ENCODE peak calls at places on chromosomes 16 and 17, in seven cellular contexts. O, F, K, S, A, P and N are unnamed samples.

GRCh38 chr17:1271020-1271423 is 778 bp downstream of the BHLHA9 start:
- DNase-seq in A (no peak), O (no peak), S (no peak), K (no peak), P (no peak), F (no peak), N (no peak)

GRCh38 chr16:71894229-71894920 is 956 bp upstream of the IST1 start:
- DNase-seq in O (peak), K (peak), A (peak), P (peak), S (peak), F (peak), N (peak)

GRCh38 chr17:82134101-82134500 is 36.1 kb upstream of the FASN start:
- DNase-seq in K (no peak), S (peak), O (no peak), P (no peak), F (no peak), A (no peak), N (no peak)

GRCh38 chr16:88310796-88311605 is 71.8 kb upstream of the ZNF469 start:
- DNase-seq in K (no peak), P (no peak), S (no peak), A (no peak), F (no peak), O (no peak), N (no peak)

GRCh38 chr16:35776-36305 is 17.6 kb downstream of the POLR3K start:
- DNase-seq in O (no peak), S (no peak), A (no peak), P (no peak), K (no peak), F (no peak), N (no peak)

GRCh38 chr16:10817963-10818941 is at the start of gene TVP23A:
- DNase-seq in F (no peak), A (peak), K (peak), O (peak), P (no peak), S (no peak), N (no peak)

GRCh38 chr17:59353106-59353854 is 21.8 kb downstream of the YPEL2 start:
- DNase-seq in P (no peak), K (no peak), F (no peak), S (no peak), O (no peak), A (no peak), N (no peak)

GRCh38 chr17:80421381-80422090 is 6.6 kb downstream of the ENDOV start:
- DNase-seq in F (no peak), K (no peak), A (no peak), O (no peak), P (no peak), S (no peak), N (no peak)

GRCh38 chr17:58338454-58338841 is 9.9 kb upstream of the TSPOAP1 start:
- DNase-seq in A (no peak), P (no peak), K (no peak), S (no peak), F (no peak), O (no peak), N (no peak)

GRCh38 chr17:306536-307294 is 45.9 kb downstream of the RPH3AL start:
- DNase-seq in F (no peak), K (no peak), A (no peak), P (no peak), O (no peak), S (no peak), N (no peak)

GRCh38 chr16:83403751-83404150 is 404.0 kb upstream of the HSBP1 start:
- DNase-seq in O (no peak), A (peak), P (peak), S (peak), F (no peak), K (no peak), N (peak)

GRCh38 chr17:2250140-2251095 is 53.2 kb downstream of the SMG6 start:
- DNase-seq in O (no peak), P (peak), F (no peak), S (no peak), A (no peak), K (no peak), N (peak)

GRCh38 chr17:69882281-69882680 is 192.7 kb upstream of the KCNJ16 start:
- DNase-seq in S (no peak), K (no peak), O (no peak), P (no peak), F (no peak), A (no peak), N (no peak)

GRCh38 chr17:4850236-4850635 is 17.1 kb downstream of the MINK1 start:
- DNase-seq in F (no peak), A (no peak), P (no peak), S (peak), O (no peak), K (no peak), N (no peak)

GRCh38 chr16:66590322-66590721 is 11.1 kb downstream of the CMTM2 start:
- DNase-seq in A (no peak), S (no peak), P (no peak), O (no peak), F (no peak), K (no peak), N (no peak)

GRCh38 chr17:80327518-80327917 is 66.9 kb downstream of the RNF213 start:
- DNase-seq in P (no peak), O (no peak), S (no peak), K (no peak), F (no peak), A (no peak), N (no peak)

GRCh38 chr17:73292031-73292531 is 19.7 kb downstream of the CDC42EP4 start:
- DNase-seq in O (peak), F (no peak), A (peak), K (no peak), S (peak), P (peak), N (peak)

GRCh38 chr16:27315333-27316037 is 1.7 kb downstream of the IL4R start:
- DNase-seq in K (no peak), A (peak), P (peak), O (no peak), F (no peak), S (peak), N (peak)

GRCh38 chr17:28585891-28586290 is 9.2 kb upstream of the ALDOC start:
- DNase-seq in S (no peak), P (no peak), K (no peak), F (no peak), A (no peak), O (no peak), N (no peak)

GRCh38 chr17:72602517-72603345 is 481.9 kb downstream of the SOX9 start:
- DNase-seq in P (peak), K (no peak), F (no peak), S (peak), O (no peak), A (peak), N (peak)

GRCh38 chr16:72400257-72401078 is 228.5 kb upstream of the PMFBP1 start:
- DNase-seq in P (peak), A (peak), O (peak), S (peak), K (peak), F (peak), N (peak)

GRCh38 chr17:45435481-45435880 is 2.8 kb upstream of the ARHGAP27 start:
- DNase-seq in A (no peak), P (no peak), F (no peak), S (no peak), K (no peak), O (no peak), N (no peak)

GRCh38 chr16:48335961-48336360 is 49.3 kb downstream of the SIAH1 start:
- DNase-seq in A (peak), S (no peak), P (peak), O (no peak), K (no peak), F (no peak), N (peak)

GRCh38 chr17:30567231-30568116 is 90.3 kb downstream of the GOSR1 start:
- DNase-seq in P (no peak), A (no peak), S (no peak), F (no peak), K (no peak), O (no peak), N (no peak)

GRCh38 chr17:71114911-71115668 is 945.8 kb downstream of the KCNJ2 start:
- DNase-seq in P (no peak), O (no peak), S (no peak), K (no peak), A (no peak), F (no peak), N (no peak)

GRCh38 chr17:65583921-65584603 is 22.6 kb upstream of the AXIN2 start:
- DNase-seq in O (peak), F (no peak), A (no peak), P (no peak), K (no peak), S (no peak), N (no peak)

GRCh38 chr17:44198721-44199552 is 747 bp downstream of the ATXN7L3 start:
- DNase-seq in F (no peak), A (peak), P (peak), S (no peak), O (peak), K (peak), N (peak)

GRCh38 chr17:65078441-65079160 is 22.1 kb upstream of the GNA13 start:
- DNase-seq in S (peak), A (peak), O (no peak), F (no peak), P (peak), K (no peak), N (peak)

GRCh38 chr17:56690441-56691291 is 97.2 kb downstream of the NOG start:
- DNase-seq in K (no peak), P (no peak), F (no peak), S (peak), A (no peak), O (peak), N (peak)

GRCh38 chr17:61007980-61008379 is 330.3 kb downstream of the BCAS3 start:
- DNase-seq in S (peak), K (no peak), F (no peak), O (no peak), P (no peak), A (peak), N (no peak)

GRCh38 chr16:65202461-65202860 is 80.6 kb upstream of the CDH11 start:
- DNase-seq in K (no peak), A (peak), F (no peak), P (peak), O (no peak), S (no peak), N (peak)

GRCh38 chr16:26765087-26765486 is 301.6 kb upstream of the C16orf82 start:
- DNase-seq in P (no peak), S (no peak), K (peak), F (no peak), A (no peak), O (no peak), N (peak)